ENCODE peak calls at places on chromosome 5, in eight cellular contexts. Z is thyroid gland, J is neuronal stem cell, Y is SK-N-SH, H is uterus, E is heart left ventricle, D is lower lobe of right lung, G is body of pancreas. L is an unnamed sample.

GRCh38 chr5:125550237-125550636 is 803.8 kb upstream of the ZNF608 start:
- DNase-seq in D (no peak), E (no peak), J (no peak), Z (no peak), Y (peak; percentile 35), G (no peak), H (no peak), L (no peak)

GRCh38 chr5:67537439-67538342 is 341.1 kb upstream of the CD180 start:
- DNase-seq in G (no peak), H (no peak), J (no peak), E (no peak), Y (no peak), Z (no peak), D (no peak), L (no peak)

GRCh38 chr5:88658005-88658404 is 225.0 kb downstream of the MEF2C start:
- DNase-seq in J (no peak), Y (no peak), D (no peak), H (no peak), Z (no peak), G (no peak), E (no peak), L (no peak)

GRCh38 chr5:84384604-84385575 is at the start of gene EDIL3:
- DNase-seq in D (peak; percentile 53), Y (peak; percentile 62), Z (peak; percentile 12), H (peak; percentile 39), J (peak; percentile 59), G (peak; percentile 13), E (peak; percentile 43), L (no peak)

GRCh38 chr5:73135429-73136276 is 15.3 kb downstream of the TMEM171 start:
- DNase-seq in G (no peak), E (no peak), D (no peak), Y (peak; percentile 48), H (no peak), Z (peak; percentile 72), J (no peak), L (no peak)

GRCh38 chr5:116441223-116441622 is 133.4 kb downstream of the SEMA6A start:
- DNase-seq in E (no peak), D (no peak), Z (no peak), G (no peak), J (no peak), Y (no peak), H (no peak), L (no peak)

GRCh38 chr5:100709771-100710170 is 174.6 kb downstream of the FAM174A start:
- DNase-seq in Y (no peak), D (no peak), J (no peak), Z (no peak), H (no peak), E (no peak), G (no peak), L (no peak)

GRCh38 chr5:149466457-149466972 is 84.7 kb downstream of the CSNK1A1 start:
- DNase-seq in H (no peak), D (no peak), G (no peak), J (no peak), Y (no peak), Z (no peak), E (no peak), L (no peak)

GRCh38 chr5:142561486-142562097 is 124.3 kb downstream of the FGF1 start:
- DNase-seq in H (no peak), Z (no peak), Y (no peak), G (no peak), J (no peak), E (no peak), D (no peak), L (no peak)

GRCh38 chr5:89351232-89351631 is 468.2 kb upstream of the MEF2C start:
- DNase-seq in G (no peak), Z (no peak), Y (no peak), H (no peak), E (no peak), D (no peak), J (no peak), L (no peak)

GRCh38 chr5:14475013-14475412 is 106.6 kb upstream of the OTULINL start:
- DNase-seq in J (no peak), H (no peak), Y (no peak), Z (no peak), G (no peak), D (no peak), E (no peak), L (no peak)

GRCh38 chr5:7622498-7622897 is 226.6 kb downstream of the ADCY2 start:
- DNase-seq in G (no peak), H (no peak), Z (no peak), E (no peak), Y (no peak), J (no peak), D (no peak), L (no peak)
- H3K4me1 ChIP-seq in G (no peaks in the 10 kb centered on the region), H (peaks cover 3% of the 10 kb centered on the region), Z (no peaks in the 10 kb centered on the region), E (no peaks in the 10 kb centered on the region), Y (no peaks in the 10 kb centered on the region), J (no peaks in the 10 kb centered on the region), D (no peaks in the 10 kb centered on the region), L (no peaks in the 10 kb centered on the region)

DNA sequence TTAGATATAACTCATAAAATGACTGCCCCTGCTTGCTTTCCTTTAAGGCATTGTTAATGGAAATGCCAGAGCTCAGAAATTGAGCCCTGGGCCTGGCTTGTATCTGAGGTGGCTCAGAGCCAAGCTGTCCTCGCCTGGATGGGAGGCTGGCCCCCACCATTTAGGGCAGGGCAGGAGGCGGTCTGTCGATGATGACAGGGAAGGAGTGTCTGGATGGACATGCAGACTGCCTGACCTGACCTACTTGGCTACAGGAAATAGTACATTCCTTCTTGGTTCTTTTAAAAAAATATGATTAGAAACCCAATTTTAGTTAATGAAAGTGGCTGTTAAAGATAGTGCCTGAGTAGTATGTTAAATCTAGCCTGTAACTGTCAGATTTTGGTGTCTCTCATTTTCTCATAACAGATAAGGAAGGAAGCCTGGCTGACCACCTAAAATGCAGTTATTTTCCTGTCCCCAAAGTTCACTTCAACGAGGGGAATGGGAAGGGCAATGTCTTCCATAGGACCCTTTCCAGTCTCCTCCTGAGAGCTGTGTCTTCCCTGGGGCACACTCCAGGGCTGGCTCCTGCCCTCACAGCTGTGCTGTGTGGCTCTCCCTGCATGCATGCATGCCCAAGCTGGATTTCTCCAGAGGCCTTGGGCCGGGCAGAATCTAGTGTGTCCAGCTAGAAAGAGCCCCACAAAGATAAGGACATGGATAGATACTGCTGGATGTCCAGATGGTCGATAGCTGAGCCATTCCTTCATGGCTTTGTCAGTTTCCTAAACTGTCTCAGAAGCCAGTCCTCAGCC is 42.3 kb downstream of the MACROH2A1 start:
- DNase-seq in H (peak; percentile 73), Y (peak; percentile 85), J (no peak), G (peak; percentile 32), E (peak; percentile 91), Z (peak; percentile 81), D (no peak), L (no peak)
- H3K36me3 ChIP-seq in H (no peaks in the 10 kb centered on the region), Y (peaks cover 57% of the 10 kb centered on the region), J (peaks cover 19% of the 10 kb centered on the region), G (no peaks in the 10 kb centered on the region), E (peaks cover 40% of the 10 kb centered on the region), Z (peaks cover 14% of the 10 kb centered on the region), D (peaks cover 74% of the 10 kb centered on the region), L (peaks cover 15% of the 10 kb centered on the region)

GRCh38 chr5:119077444-119077843 is 6.6 kb downstream of the DMXL1 start:
- DNase-seq in E (no peak), J (no peak), G (no peak), Z (no peak), D (no peak), Y (no peak), H (no peak), L (no peak)
- H3K4me1 ChIP-seq in E (peaks cover 49% of the 10 kb centered on the region), J (peaks cover 2% of the 10 kb centered on the region), G (peaks cover 70% of the 10 kb centered on the region), Z (peaks cover 21% of the 10 kb centered on the region), D (peaks cover 38% of the 10 kb centered on the region), Y (peaks cover 9% of the 10 kb centered on the region), H (no peaks in the 10 kb centered on the region), L (peaks cover 39% of the 10 kb centered on the region)

GRCh38 chr5:78420548-78420947 is 60.1 kb downstream of the SCAMP1 start:
- DNase-seq in Z (no peak), E (no peak), J (no peak), Y (no peak), H (no peak), G (no peak), D (no peak), L (no peak)

GRCh38 chr5:78419396-78419795 is 59.0 kb downstream of the SCAMP1 start:
- DNase-seq in J (no peak), H (no peak), Y (no peak), Z (no peak), E (no peak), G (no peak), D (no peak), L (no peak)

GRCh38 chr5:78429332-78429849 is 69.0 kb downstream of the SCAMP1 start:
- DNase-seq in Z (no peak), D (no peak), H (no peak), Y (no peak), G (no peak), J (no peak), E (no peak), L (no peak)

GRCh38 chr5:78424680-78425079 is 64.3 kb downstream of the SCAMP1 start:
- DNase-seq in H (no peak), G (no peak), D (no peak), J (no peak), Y (no peak), E (no peak), Z (no peak), L (no peak)
- H3K36me3 ChIP-seq in H (no peaks in the 10 kb centered on the region), G (no peaks in the 10 kb centered on the region), D (peaks cover 23% of the 10 kb centered on the region), J (no peaks in the 10 kb centered on the region), Y (peaks cover 35% of the 10 kb centered on the region), E (peaks cover 47% of the 10 kb centered on the region), Z (no peaks in the 10 kb centered on the region), L (no peaks in the 10 kb centered on the region)

DNA sequence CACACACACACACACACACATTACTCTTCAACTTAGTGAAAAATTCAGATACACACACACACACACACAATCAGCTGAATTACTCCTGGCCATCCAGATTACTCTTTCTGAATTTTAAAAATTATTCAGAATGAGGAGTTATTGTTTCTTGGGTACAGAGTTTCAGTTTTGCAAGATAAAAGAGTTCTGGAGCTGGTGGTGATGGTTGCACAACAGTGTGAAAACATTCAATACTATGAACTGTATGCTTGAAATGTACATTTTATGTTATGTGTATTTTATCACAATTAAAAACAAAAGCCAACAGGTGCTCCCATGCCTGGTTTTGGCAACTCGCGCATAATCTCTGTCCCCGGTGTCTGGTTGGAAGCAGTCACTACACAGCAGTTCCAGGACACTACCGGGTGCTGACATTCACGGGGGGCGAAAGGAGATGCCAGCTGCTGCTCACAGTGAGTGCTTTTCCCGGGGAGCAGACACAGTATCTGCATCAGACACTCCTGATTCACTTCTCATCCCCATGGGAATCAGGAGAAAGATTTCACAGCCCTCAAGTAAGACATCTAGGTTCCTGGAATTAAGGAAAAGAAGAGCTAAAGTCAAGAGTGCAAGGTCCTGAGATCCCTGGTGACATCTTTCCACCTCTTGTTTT is 55.7 kb downstream of the LHFPL2 start:
- DNase-seq in E (no peak), Z (no peak), G (no peak), H (no peak), J (no peak), D (no peak), Y (no peak), L (no peak)
- H3K4me1 ChIP-seq in E (peaks cover 69% of the 10 kb centered on the region), Z (peaks cover 15% of the 10 kb centered on the region), G (peaks cover 63% of the 10 kb centered on the region), H (peaks cover 14% of the 10 kb centered on the region), J (peaks cover 4% of the 10 kb centered on the region), D (peaks cover 38% of the 10 kb centered on the region), Y (peaks cover 74% of the 10 kb centered on the region), L (no peaks in the 10 kb centered on the region)

GRCh38 chr5:126615286-126615685 is 14.5 kb downstream of the PHAX start:
- DNase-seq in G (no peak), Z (no peak), Y (no peak), H (no peak), E (no peak), D (no peak), J (no peak), L (no peak)
- H3K36me3 ChIP-seq in G (no peaks in the 10 kb centered on the region), Z (peaks cover 21% of the 10 kb centered on the region), Y (peaks cover 13% of the 10 kb centered on the region), H (no peaks in the 10 kb centered on the region), E (peaks cover 88% of the 10 kb centered on the region), D (peaks cover 83% of the 10 kb centered on the region), J (peaks cover 12% of the 10 kb centered on the region), L (peaks cover 15% of the 10 kb centered on the region)